ENCODE peak calls at places on chromosomes 6 and 20, in nine cellular contexts. A is choroid plexus epithelial cell; N is epithelial cell of esophagus; M is foreskin fibroblast; K is GM10248; Z is HCT116; C is activated CD8-positive, alpha-beta T cell treated with anti-CD3 and anti-CD28 coated beads for 36 hours; V is heart right ventricle; B is tibial nerve. U is an unnamed sample.

GRCh38 chr6:109984410-109984809 is 6.3 kb downstream of the GPR6 start:
- DNase-seq in A (no peak), N (no peak), M (no peak), K (no peak), Z (no peak), C (no peak), V (no peak), B (no peak), U (no peak)

GRCh38 chr6:100271625-100272024 is 193.1 kb downstream of the SIM1 start:
- DNase-seq in A (no peak), N (no peak), M (no peak), K (no peak), Z (no peak), C (no peak), V (no peak), B (no peak), U (no peak)

GRCh38 chr6:106101466-106101865 is 15.3 kb downstream of the PRDM1 start:
- DNase-seq in A (no peak), N (peak), M (no peak), K (no peak), Z (no peak), C (no peak), V (no peak), B (no peak), U (no peak)

GRCh38 chr20:19015326-19015725 is 197.1 kb upstream of the SLC24A3 start:
- DNase-seq in A (no peak), N (no peak), M (no peak), K (no peak), Z (no peak), C (no peak), V (no peak), B (no peak), U (no peak)

GRCh38 chr20:21179796-21180195 is 53.9 kb downstream of the KIZ start:
- DNase-seq in A (peak), N (peak), M (peak), K (no peak), Z (no peak), C (no peak), V (no peak), B (no peak), U (no peak)

GRCh38 chr6:149211046-149211571 is 106.4 kb upstream of the TAB2 start:
- DNase-seq in A (peak), N (peak), M (peak), K (peak), Z (no peak), C (peak), V (no peak), B (no peak), U (no peak)

GRCh38 chr6:138787138-138787537 is 8.7 kb upstream of the ECT2L start:
- DNase-seq in A (no peak), N (no peak), M (no peak), K (no peak), Z (no peak), C (peak), V (no peak), B (no peak), U (no peak)

GRCh38 chr6:130655586-130655985 is 171.6 kb upstream of the SMLR1 start:
- DNase-seq in A (no peak), N (no peak), M (no peak), K (no peak), Z (no peak), C (no peak), V (no peak), B (no peak), U (no peak)

GRCh38 chr6:27553123-27553904 is 80.4 kb upstream of the ZNF184 start:
- DNase-seq in A (peak), N (peak), M (peak), K (peak), Z (no peak), C (peak), V (no peak), B (no peak), U (no peak)

GRCh38 chr6:68711386-68712000 is 76.4 kb downstream of the ADGRB3 start:
- DNase-seq in A (no peak), N (no peak), M (no peak), K (no peak), Z (no peak), C (no peak), V (no peak), B (no peak), U (no peak)

GRCh38 chr6:124463271-124463670 is 499.0 kb upstream of the RNF217 start:
- DNase-seq in A (no peak), N (no peak), M (no peak), K (no peak), Z (no peak), C (no peak), V (no peak), B (no peak), U (no peak)

GRCh38 chr20:62717933-62718332 is 9.3 kb downstream of the NTSR1 start:
- DNase-seq in A (no peak), N (no peak), M (no peak), K (no peak), Z (no peak), C (no peak), V (no peak), B (no peak), U (no peak)

GRCh38 chr6:37426945-37427510 is 6.0 kb upstream of the CMTR1 start:
- DNase-seq in A (no peak), N (no peak), M (no peak), K (no peak), Z (no peak), C (no peak), V (no peak), B (no peak), U (no peak)

GRCh38 chr6:43952746-43953145 is 174.5 kb downstream of the MRPL14 start:
- DNase-seq in A (peak), N (no peak), M (no peak), K (no peak), Z (peak), C (peak), V (no peak), B (no peak), U (no peak)
- TF ChIP-seq CTCF in A (peak), N (peak), M (no peak), K (no peak), Z (peak), C (no peak), V (peak), B (no peak), U (peak)

GRCh38 chr6:42010185-42010872 is 40.0 kb upstream of the TAF8 start:
- DNase-seq in A (no peak), N (no peak), M (no peak), K (no peak), Z (no peak), C (peak), V (no peak), B (no peak), U (no peak)
- TF ChIP-seq CTCF in A (no peak), N (no peak), M (no peak), K (no peak), Z (no peak), C (no peak), V (no peak), B (no peak), U (no peak)

DNA sequence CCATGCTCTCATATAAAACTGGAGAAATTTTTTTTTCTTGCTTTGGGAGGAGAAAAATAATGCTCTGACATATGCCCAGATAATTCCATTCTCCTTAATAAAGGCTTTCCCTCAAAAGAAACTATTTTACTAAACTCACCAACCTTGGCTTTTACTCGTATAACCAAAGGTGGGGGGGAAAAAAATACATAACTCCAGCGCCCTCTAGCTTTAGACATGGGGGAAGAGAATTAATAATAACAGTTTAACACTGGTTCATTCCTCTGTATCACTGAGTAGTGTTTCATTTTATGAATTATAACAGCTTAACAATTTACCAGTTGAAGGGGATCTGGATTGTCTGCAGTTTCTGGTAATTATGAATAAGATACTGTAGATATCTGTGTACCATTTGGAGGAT is 1226.1 kb downstream of the GRIK2 start:
- DNase-seq in A (peak), N (peak), M (no peak), K (no peak), Z (peak), C (no peak), V (no peak), B (no peak), U (no peak)
- TF ChIP-seq CTCF in A (peak), N (peak), M (peak), K (no peak), Z (peak), C (no peak), V (peak), B (no peak), U (peak)

GRCh38 chr6:166747644-166748595 is 120.9 kb upstream of the RPS6KA2 start:
- DNase-seq in A (no peak), N (no peak), M (no peak), K (no peak), Z (no peak), C (no peak), V (no peak), B (no peak), U (no peak)

GRCh38 chr6:166743415-166743814 is 116.4 kb upstream of the RPS6KA2 start:
- DNase-seq in A (no peak), N (no peak), M (no peak), K (no peak), Z (no peak), C (no peak), V (no peak), B (no peak), U (no peak)

GRCh38 chr6:166743925-166744653 is 117.0 kb upstream of the RPS6KA2 start:
- DNase-seq in A (no peak), N (no peak), M (no peak), K (no peak), Z (no peak), C (no peak), V (no peak), B (no peak), U (no peak)

GRCh38 chr6:166744654-166745134 is 117.6 kb upstream of the RPS6KA2 start:
- DNase-seq in A (no peak), N (no peak), M (no peak), K (no peak), Z (no peak), C (no peak), V (no peak), B (no peak), U (no peak)

DNA sequence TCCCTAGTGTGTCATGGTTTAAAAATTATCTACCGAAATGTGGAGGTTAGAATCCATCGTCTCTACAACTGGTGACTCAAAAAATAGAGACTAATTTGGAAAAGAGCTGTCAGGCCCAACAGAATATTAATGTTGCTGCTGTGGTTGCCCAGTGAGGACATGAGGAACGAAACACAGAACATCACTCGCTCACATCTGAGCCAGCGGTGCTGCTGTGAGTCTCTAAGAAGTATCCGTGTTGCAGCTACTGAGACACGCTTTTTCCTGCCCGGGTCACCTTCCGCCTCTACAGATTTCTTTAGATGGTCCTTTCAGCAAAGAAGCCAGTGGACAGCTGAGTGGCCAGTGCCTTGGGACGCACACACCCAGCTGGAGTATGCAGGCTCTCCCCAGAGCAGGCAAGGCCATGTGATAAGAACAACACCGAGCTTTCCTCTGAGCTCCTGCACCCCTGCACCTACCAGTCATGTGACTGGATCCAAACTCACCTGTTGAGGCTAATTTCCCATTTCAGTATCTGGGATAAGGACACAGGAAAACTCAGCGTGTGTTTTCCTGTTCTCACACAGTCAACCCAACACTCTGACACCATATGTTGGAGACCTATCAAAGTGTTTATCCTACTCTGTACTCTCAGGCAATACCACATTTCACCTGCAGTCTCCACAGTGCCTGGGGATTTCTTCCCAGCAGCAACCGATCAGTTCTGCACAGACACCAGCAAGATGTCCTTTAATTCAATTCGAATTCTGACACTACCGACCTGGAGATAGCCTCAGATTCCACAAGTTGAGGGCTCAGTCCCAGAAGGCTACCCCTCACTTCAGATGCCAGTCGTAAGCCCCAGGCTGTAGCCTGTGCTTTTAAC is 119.0 kb upstream of the RPS6KA2 start:
- DNase-seq in A (no peak), N (no peak), M (no peak), K (no peak), Z (no peak), C (no peak), V (no peak), B (no peak), U (no peak)
- TF ChIP-seq CTCF in A (no peak), N (no peak), M (no peak), K (no peak), Z (no peak), C (no peak), V (no peak), B (no peak), U (peak)

DNA sequence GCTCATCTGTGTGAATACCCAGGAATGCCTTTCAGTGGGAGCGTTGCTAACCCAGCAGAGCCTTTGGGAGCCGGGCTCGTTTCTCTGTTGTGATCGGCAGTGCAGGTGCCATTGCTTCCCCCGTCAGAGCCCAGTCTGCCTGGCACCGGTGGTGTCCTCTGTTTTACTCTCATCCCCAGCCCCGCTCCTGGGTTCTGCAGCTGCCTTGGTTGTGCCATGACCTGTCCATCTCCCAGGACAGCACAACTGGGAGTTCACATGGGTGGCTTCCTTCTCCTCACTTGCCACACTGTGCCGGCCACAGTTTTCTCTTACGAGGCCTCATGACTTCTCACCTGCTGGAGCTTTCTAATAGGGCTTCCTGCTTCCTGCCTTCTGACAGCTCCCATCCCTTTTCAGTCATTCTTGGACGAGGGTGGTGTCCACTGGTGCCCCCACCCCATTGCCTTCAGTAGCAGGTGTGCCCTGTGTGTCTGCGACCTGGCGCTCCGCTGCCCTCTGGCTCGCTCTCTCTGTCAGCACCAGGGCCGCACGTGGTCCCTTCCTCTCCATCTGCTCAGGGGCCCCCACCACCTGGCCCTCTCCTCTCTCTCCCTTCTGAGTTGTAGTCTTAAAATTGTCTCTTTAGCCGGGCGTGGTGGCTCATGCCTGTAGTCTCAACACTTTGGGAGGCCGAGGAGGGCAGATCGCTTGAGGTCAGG is 110.9 kb downstream of the RPP40 start:
- DNase-seq in A (no peak), N (no peak), M (no peak), K (peak), Z (no peak), C (no peak), V (no peak), B (no peak), U (no peak)
- TF ChIP-seq CTCF in A (no peak), N (no peak), M (no peak), K (no peak), Z (no peak), C (no peak), V (no peak), B (no peak), U (no peak)

GRCh38 chr20:58219342-58219700 is 9.1 kb downstream of the ANKRD60 start:
- DNase-seq in A (peak), N (peak), M (peak), K (no peak), Z (no peak), C (no peak), V (no peak), B (no peak), U (no peak)
- TF ChIP-seq CTCF in A (peak), N (no peak), M (no peak), K (no peak), Z (no peak), C (no peak), V (no peak), B (no peak), U (no peak)

U was measured in progenitor cell of endocrine pancreas.